ENCODE peak calls at places on chromosomes 16 and 17, in eight cellular contexts. W, S, D, J, C, F, T and I are unnamed samples.

GRCh38 chr16:70682239-70683145 is 3.4 kb downstream of the MTSS2 start:
- DNase-seq in J (no peak), W (no peak), C (no peak), F (no peak), S (no peak), T (peak; percentile 60), D (peak; percentile 79), I (no peak)

GRCh38 chr16:49936791-49937190 is 80.9 kb upstream of the ZNF423 start:
- DNase-seq in C (no peak), T (no peak), W (no peak), J (no peak), S (no peak), D (peak; percentile 55), F (no peak), I (no peak)

GRCh38 chr16:74280448-74280847 is 16.2 kb upstream of the PSMD7 start:
- DNase-seq in C (no peak), W (no peak), F (no peak), T (no peak), J (no peak), S (no peak), D (no peak), I (no peak)

GRCh38 chr16:85800321-85800669 is 800 bp downstream of the COX4I1 start:
- DNase-seq in F (no peak), W (no peak), C (no peak), T (no peak), J (no peak), S (no peak), D (no peak), I (no peak)

GRCh38 chr17:39666601-39667261 is 1.5 kb upstream of the PNMT start:
- DNase-seq in W (no peak), C (no peak), T (no peak), F (no peak), S (no peak), J (no peak), D (no peak), I (no peak)

GRCh38 chr16:24646646-24646995 is 82.8 kb upstream of the TNRC6A start:
- DNase-seq in F (no peak), W (no peak), S (no peak), C (no peak), T (no peak), J (no peak), D (no peak), I (no peak)

GRCh38 chr17:45307290-45308015 is 9.4 kb downstream of the MAP3K14 start:
- DNase-seq in D (peak; percentile 77), T (no peak), C (no peak), S (peak; percentile 51), F (peak; percentile 87), J (peak; percentile 49), W (peak; percentile 69), I (no peak)

GRCh38 chr16:22220714-22221113 is 14.6 kb downstream of the EEF2K start:
- DNase-seq in T (no peak), D (peak; percentile 94), J (no peak), S (no peak), F (no peak), W (no peak), C (no peak), I (no peak)

GRCh38 chr17:74960739-74961342 is 11.7 kb downstream of the HID1 start:
- DNase-seq in W (no peak), T (peak; percentile 49), C (peak; percentile 62), J (peak; percentile 32), F (no peak), D (no peak), S (peak; percentile 71), I (no peak)

GRCh38 chr17:79951361-79952264 is 84.1 kb downstream of the TBC1D16 start:
- DNase-seq in S (no peak), J (no peak), C (peak; percentile 64), F (peak; percentile 92), W (peak; percentile 57), D (peak; percentile 93), T (no peak), I (no peak)

GRCh38 chr17:74098378-74099024 is 105.0 kb upstream of the RPL38 start:
- DNase-seq in J (no peak), D (no peak), W (no peak), F (no peak), T (no peak), C (no peak), S (no peak), I (no peak)

GRCh38 chr17:18968945-18969887 is 17.3 kb downstream of the SLC5A10 start:
- DNase-seq in S (no peak), F (no peak), W (no peak), C (peak; percentile 35), D (no peak), T (peak; percentile 8), J (no peak), I (no peak)

GRCh38 chr17:49132699-49133364 is at the start of gene B4GALNT2:
- DNase-seq in T (no peak), F (no peak), W (no peak), D (no peak), J (peak; percentile 6), C (no peak), S (no peak), I (peak; percentile 20)

GRCh38 chr16:72224260-72224768 is 52.4 kb upstream of the PMFBP1 start:
- DNase-seq in F (no peak), D (no peak), J (no peak), C (no peak), S (no peak), T (no peak), W (no peak), I (no peak)

GRCh38 chr17:30920282-30920681 is 1.5 kb upstream of the ADAP2 start:
- DNase-seq in S (no peak), W (no peak), D (no peak), C (no peak), F (no peak), J (no peak), T (no peak), I (no peak)

GRCh38 chr17:72233981-72234380 is 113.2 kb downstream of the SOX9 start:
- DNase-seq in C (no peak), D (no peak), J (no peak), S (no peak), T (no peak), F (no peak), W (no peak), I (no peak)

GRCh38 chr17:38352245-38353083 is 820 bp downstream of the SOCS7 start:
- DNase-seq in W (no peak), S (peak; percentile 27), D (peak; percentile 89), T (peak; percentile 35), J (peak; percentile 15), F (no peak), C (no peak), I (no peak)

GRCh38 chr17:44557653-44558285 is 485 bp downstream of the FZD2 start:
- DNase-seq in T (peak; percentile 19), F (no peak), C (no peak), D (peak; percentile 86), J (peak; percentile 27), W (no peak), S (peak; percentile 31), I (no peak)

GRCh38 chr16:14369734-14370598 is 260.1 kb downstream of the PARN start:
- DNase-seq in J (no peak), C (no peak), F (no peak), W (no peak), S (no peak), D (no peak), T (no peak), I (no peak)

GRCh38 chr16:55710466-55710865 is 54.7 kb downstream of the SLC6A2 start:
- DNase-seq in D (no peak), C (no peak), F (no peak), W (no peak), S (no peak), T (peak; percentile 23), J (no peak), I (no peak)